ENCODE peak calls at places on chromosome 19, in five cellular contexts. One of them, this sample, is unnamed.

GRCh38 chr19:7197760-7198696 is 96.2 kb downstream of the INSR start:
- DNase-seq in astrocyte: peak
- DNase-seq in uterus: peak
- DNase-seq in HFF-Myc: peak
- DNase-seq in kidney: peak
- DNase-seq in this sample: peak

GRCh38 chr19:48926909-48927308 is 6.6 kb upstream of the DHDH start:
- DNase-seq in astrocyte: peak
- DNase-seq in uterus: peak
- DNase-seq in HFF-Myc: peak
- DNase-seq in kidney: no peak
- DNase-seq in this sample: peak

GRCh38 chr19:50679177-50680125 is 30.2 kb downstream of the C19orf81 start:
- DNase-seq in astrocyte: peak
- DNase-seq in uterus: peak
- DNase-seq in HFF-Myc: peak
- DNase-seq in kidney: peak
- DNase-seq in this sample: peak

GRCh38 chr19:31423896-31424295 is 74.7 kb upstream of the TSHZ3 start:
- DNase-seq in astrocyte: no peak
- DNase-seq in uterus: no peak
- DNase-seq in HFF-Myc: no peak
- DNase-seq in kidney: no peak
- DNase-seq in this sample: no peak

GRCh38 chr19:44648536-44649370 is 5.0 kb downstream of the PVR start:
- DNase-seq in astrocyte: peak
- DNase-seq in uterus: no peak
- DNase-seq in HFF-Myc: no peak
- DNase-seq in kidney: no peak
- DNase-seq in this sample: peak

GRCh38 chr19:45526143-45526542 is 18.9 kb downstream of the VASP start:
- DNase-seq in astrocyte: peak
- DNase-seq in uterus: peak
- DNase-seq in HFF-Myc: no peak
- DNase-seq in kidney: peak
- DNase-seq in this sample: peak

GRCh38 chr19:38213911-38214625 is 10.0 kb downstream of the DPF1 start:
- DNase-seq in astrocyte: peak
- DNase-seq in uterus: no peak
- DNase-seq in HFF-Myc: peak
- DNase-seq in kidney: no peak
- DNase-seq in this sample: no peak

GRCh38 chr19:50322234-50322633 is 6.9 kb downstream of the KCNC3 start:
- DNase-seq in astrocyte: no peak
- DNase-seq in uterus: no peak
- DNase-seq in HFF-Myc: no peak
- DNase-seq in kidney: no peak
- DNase-seq in this sample: no peak

GRCh38 chr19:55087542-55087935 is 11.9 kb downstream of the EPS8L1 start:
- DNase-seq in astrocyte: peak
- DNase-seq in uterus: no peak
- DNase-seq in HFF-Myc: no peak
- DNase-seq in kidney: peak
- DNase-seq in this sample: no peak

GRCh38 chr19:48644839-48645651 is 942 bp downstream of the CA11 start:
- DNase-seq in astrocyte: no peak
- DNase-seq in uterus: peak
- DNase-seq in HFF-Myc: no peak
- DNase-seq in kidney: peak
- DNase-seq in this sample: peak

GRCh38 chr19:51676566-51677083 is 16.5 kb upstream of the SPACA6 start:
- DNase-seq in astrocyte: no peak
- DNase-seq in uterus: no peak
- DNase-seq in HFF-Myc: no peak
- DNase-seq in kidney: no peak
- DNase-seq in this sample: no peak

GRCh38 chr19:44777715-44778347 is at the start of gene CBLC:
- DNase-seq in astrocyte: no peak
- DNase-seq in uterus: no peak
- DNase-seq in HFF-Myc: no peak
- DNase-seq in kidney: peak
- DNase-seq in this sample: peak

DNA sequence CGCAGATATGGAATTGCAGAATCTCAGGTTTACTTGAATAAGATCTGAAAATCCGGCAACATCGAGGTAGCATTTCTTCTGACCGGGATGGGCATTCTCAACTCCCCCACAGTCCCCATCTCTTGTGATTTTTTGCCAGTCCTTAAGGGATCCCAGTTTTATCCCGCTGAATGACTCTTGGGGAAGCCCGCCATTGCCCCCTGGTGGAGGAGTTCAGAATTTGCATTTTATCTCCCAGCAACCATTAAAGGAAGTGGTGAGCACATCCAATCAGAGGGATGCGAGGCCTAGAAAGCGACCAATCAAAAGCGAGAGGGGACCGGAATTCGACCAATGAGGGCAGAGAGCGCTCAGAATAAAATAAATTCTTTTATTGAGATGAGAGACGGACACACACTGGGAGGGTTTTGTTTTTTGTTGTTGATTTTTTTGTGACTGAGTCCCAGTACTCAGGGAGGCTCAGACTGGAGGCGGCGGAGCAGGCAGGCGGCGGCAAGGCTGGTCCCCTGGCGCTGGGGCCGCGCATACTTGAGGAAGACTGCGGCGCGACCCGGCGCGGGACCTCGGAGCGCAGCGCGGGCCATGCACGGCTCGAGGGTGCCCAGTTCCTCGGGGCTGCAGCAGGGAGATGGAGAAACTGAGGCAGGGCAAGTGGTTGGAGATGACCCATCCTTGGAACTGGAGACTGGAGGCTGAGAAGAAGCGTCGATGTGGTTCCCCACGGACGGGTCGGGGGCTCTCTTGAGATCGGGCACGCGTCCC is 3.9 kb upstream of the TTC9B start:
- DNase-seq in astrocyte: peak
- DNase-seq in uterus: peak
- DNase-seq in HFF-Myc: peak
- DNase-seq in kidney: no peak
- DNase-seq in this sample: peak
- TF ChIP-seq CTCF in astrocyte: peak
- TF ChIP-seq CTCF in uterus: peak
- TF ChIP-seq CTCF in HFF-Myc: peak
- TF ChIP-seq CTCF in kidney: peak
- TF ChIP-seq CTCF in this sample: peak

DNA sequence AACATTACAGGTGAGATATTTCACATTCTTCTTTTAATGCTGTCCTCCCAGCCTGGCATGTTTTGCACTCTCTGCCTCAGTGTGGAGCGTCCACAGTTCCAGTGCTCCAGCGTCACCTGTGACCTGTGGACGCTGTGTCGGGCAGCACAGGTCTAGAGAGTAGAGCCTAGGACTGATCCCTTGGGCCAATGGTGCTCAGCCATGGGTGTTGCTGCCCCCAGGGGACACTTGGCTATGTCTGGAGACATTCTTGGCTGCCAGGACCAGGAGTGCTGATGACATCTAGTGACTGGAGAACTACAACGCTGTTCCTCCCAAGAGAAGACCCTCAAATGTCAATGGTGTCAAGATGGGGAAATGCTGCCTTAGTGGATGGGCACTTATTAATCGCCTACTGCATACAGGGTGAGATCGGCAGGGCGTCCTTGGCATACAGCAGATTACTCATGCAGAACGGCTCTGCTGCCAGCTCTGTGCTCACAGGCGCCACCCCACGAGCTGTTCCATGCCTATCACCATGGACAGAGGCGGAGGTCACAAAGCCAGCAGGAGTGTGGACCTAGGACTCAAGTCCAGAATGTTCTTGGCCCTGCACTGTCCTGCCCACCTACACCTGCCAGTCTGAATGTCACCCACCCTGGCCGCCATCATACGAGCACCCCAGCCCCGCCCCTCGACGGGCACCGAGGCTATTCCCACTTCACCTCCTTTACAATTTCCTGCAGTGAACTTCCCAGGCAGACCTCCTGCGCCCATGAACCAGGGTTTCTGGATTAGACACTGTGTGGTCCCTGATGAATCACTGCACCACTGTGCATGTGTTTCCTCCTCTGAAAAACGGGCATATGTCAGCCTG is 13.9 kb upstream of the MADCAM1 start:
- DNase-seq in astrocyte: no peak
- DNase-seq in uterus: no peak
- DNase-seq in HFF-Myc: no peak
- DNase-seq in kidney: no peak
- DNase-seq in this sample: no peak
- TF ChIP-seq CTCF in astrocyte: no peak
- TF ChIP-seq CTCF in uterus: no peak
- TF ChIP-seq CTCF in HFF-Myc: no peak
- TF ChIP-seq CTCF in kidney: no peak
- TF ChIP-seq CTCF in this sample: no peak

GRCh38 chr19:18278521-18279265 is 2.7 kb downstream of the JUND start:
- DNase-seq in astrocyte: no peak
- DNase-seq in uterus: no peak
- DNase-seq in HFF-Myc: no peak
- DNase-seq in kidney: no peak
- DNase-seq in this sample: no peak
- TF ChIP-seq CTCF in astrocyte: no peak
- TF ChIP-seq CTCF in uterus: no peak
- TF ChIP-seq CTCF in HFF-Myc: peak
- TF ChIP-seq CTCF in kidney: peak
- TF ChIP-seq CTCF in this sample: peak

DNA sequence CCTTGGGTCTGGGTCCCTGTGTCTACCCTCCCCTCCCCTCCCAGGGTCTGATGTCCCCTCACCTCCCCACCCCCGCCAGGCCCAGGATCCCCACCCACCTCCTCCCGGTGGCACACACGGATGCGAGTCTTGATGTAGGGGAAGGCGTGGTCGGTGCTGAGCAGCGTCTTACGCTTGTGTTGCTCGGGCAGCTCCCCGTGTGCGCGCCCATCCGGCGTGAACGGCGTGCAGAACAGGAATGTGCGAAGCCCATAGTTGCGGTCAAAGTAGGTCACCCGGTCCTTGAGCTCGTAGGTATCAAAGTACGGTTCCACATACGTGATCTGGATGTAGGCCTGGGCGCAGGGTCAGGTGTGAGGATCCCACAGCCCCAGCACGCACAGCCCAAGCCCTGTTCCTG is 4.4 kb upstream of the KANK2 start:
- DNase-seq in astrocyte: no peak
- DNase-seq in uterus: no peak
- DNase-seq in HFF-Myc: no peak
- DNase-seq in kidney: no peak
- DNase-seq in this sample: no peak
- TF ChIP-seq CTCF in astrocyte: no peak
- TF ChIP-seq CTCF in uterus: no peak
- TF ChIP-seq CTCF in HFF-Myc: no peak
- TF ChIP-seq CTCF in kidney: no peak
- TF ChIP-seq CTCF in this sample: no peak

GRCh38 chr19:37172368-37173366 is at the start of gene ZNF585A:
- DNase-seq in astrocyte: peak
- DNase-seq in uterus: peak
- DNase-seq in HFF-Myc: peak
- DNase-seq in kidney: peak
- DNase-seq in this sample: peak
- TF ChIP-seq CTCF in astrocyte: no peak
- TF ChIP-seq CTCF in uterus: peak
- TF ChIP-seq CTCF in HFF-Myc: no peak
- TF ChIP-seq CTCF in kidney: peak
- TF ChIP-seq CTCF in this sample: peak

GRCh38 chr19:3408996-3409345 is 42.6 kb downstream of the NFIC start:
- DNase-seq in astrocyte: no peak
- DNase-seq in uterus: no peak
- DNase-seq in HFF-Myc: no peak
- DNase-seq in kidney: no peak
- DNase-seq in this sample: no peak
- TF ChIP-seq CTCF in astrocyte: no peak
- TF ChIP-seq CTCF in uterus: no peak
- TF ChIP-seq CTCF in HFF-Myc: no peak
- TF ChIP-seq CTCF in kidney: no peak
- TF ChIP-seq CTCF in this sample: no peak

GRCh38 chr19:16078311-16078758 is 2.0 kb downstream of the TPM4 start:
- DNase-seq in astrocyte: peak
- DNase-seq in uterus: peak
- DNase-seq in HFF-Myc: peak
- DNase-seq in kidney: peak
- DNase-seq in this sample: peak

GRCh38 chr19:16075430-16076153 is 703 bp upstream of the TPM4 start:
- DNase-seq in astrocyte: no peak
- DNase-seq in uterus: no peak
- DNase-seq in HFF-Myc: no peak
- DNase-seq in kidney: peak
- DNase-seq in this sample: no peak

GRCh38 chr19:16076958-16077611 is 790 bp downstream of the TPM4 start:
- DNase-seq in astrocyte: no peak
- DNase-seq in uterus: peak
- DNase-seq in HFF-Myc: no peak
- DNase-seq in kidney: peak
- DNase-seq in this sample: no peak

GRCh38 chr19:16074488-16075365 is 1.6 kb upstream of the TPM4 start:
- DNase-seq in astrocyte: no peak
- DNase-seq in uterus: no peak
- DNase-seq in HFF-Myc: no peak
- DNase-seq in kidney: peak
- DNase-seq in this sample: no peak

GRCh38 chr19:16076154-16076957 is at the start of gene TPM4:
- DNase-seq in astrocyte: peak
- DNase-seq in uterus: peak
- DNase-seq in HFF-Myc: peak
- DNase-seq in kidney: peak
- DNase-seq in this sample: peak
- TF ChIP-seq CTCF in astrocyte: no peak
- TF ChIP-seq CTCF in uterus: peak
- TF ChIP-seq CTCF in HFF-Myc: no peak
- TF ChIP-seq CTCF in kidney: no peak
- TF ChIP-seq CTCF in this sample: no peak

DNA sequence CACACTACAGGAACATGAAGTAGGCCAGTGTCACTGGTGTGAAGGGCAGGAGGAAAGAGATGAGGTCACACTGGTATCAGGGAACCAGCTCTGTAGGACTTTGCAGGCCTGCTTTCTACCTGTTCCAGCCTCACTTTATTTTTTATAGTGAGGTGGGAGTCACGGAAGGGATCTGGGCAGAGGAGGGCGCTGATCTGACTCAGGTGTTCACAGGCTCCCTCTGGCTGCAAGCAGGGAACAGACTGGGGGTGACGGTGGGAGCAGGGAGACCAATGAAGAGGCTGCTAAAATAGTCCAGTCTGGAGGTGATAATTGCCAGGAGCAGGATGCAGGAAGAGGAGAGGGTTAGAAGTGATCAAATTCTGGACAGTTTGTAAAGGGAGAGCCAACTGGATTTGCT is 2.8 kb downstream of the THAP8 start:
- DNase-seq in astrocyte: no peak
- DNase-seq in uterus: no peak
- DNase-seq in HFF-Myc: no peak
- DNase-seq in kidney: no peak
- DNase-seq in this sample: peak
- TF ChIP-seq CTCF in astrocyte: no peak
- TF ChIP-seq CTCF in uterus: no peak
- TF ChIP-seq CTCF in HFF-Myc: peak
- TF ChIP-seq CTCF in kidney: no peak
- TF ChIP-seq CTCF in this sample: peak

This sample was measured in bronchial epithelial cell.